ENCODE peak calls at places on chromosomes 5 and 9, in six cellular contexts. One of them, this sample, is unnamed.

GRCh38 chr9:131233556-131233955 is 42.8 kb downstream of the FAM78A start:
- DNase-seq in GM12865: no peak
- DNase-seq in dorsolateral prefrontal cortex: no peak
- DNase-seq in HEK293T: no peak
- DNase-seq in kidney tubule cell: no peak
- DNase-seq in NCI-H1092 treated with DMSO at 0.1 percent for 48 hours: no peak
- DNase-seq in this sample: no peak

GRCh38 chr9:138067594-138068367 is 190.2 kb downstream of the CACNA1B start:
- DNase-seq in GM12865: no peak
- DNase-seq in dorsolateral prefrontal cortex: peak
- DNase-seq in HEK293T: no peak
- DNase-seq in kidney tubule cell: no peak
- DNase-seq in NCI-H1092 treated with DMSO at 0.1 percent for 48 hours: no peak
- DNase-seq in this sample: no peak

GRCh38 chr9:78144663-78145377 is 91.1 kb upstream of the CEP78 start:
- DNase-seq in GM12865: peak
- DNase-seq in dorsolateral prefrontal cortex: peak
- DNase-seq in HEK293T: no peak
- DNase-seq in kidney tubule cell: peak
- DNase-seq in NCI-H1092 treated with DMSO at 0.1 percent for 48 hours: no peak
- DNase-seq in this sample: no peak

GRCh38 chr9:135474915-135475314 is 4.7 kb upstream of the PPP1R26 start:
- DNase-seq in GM12865: peak
- DNase-seq in dorsolateral prefrontal cortex: peak
- DNase-seq in HEK293T: peak
- DNase-seq in kidney tubule cell: peak
- DNase-seq in NCI-H1092 treated with DMSO at 0.1 percent for 48 hours: peak
- DNase-seq in this sample: peak

GRCh38 chr5:150400020-150400326 is 12.7 kb downstream of the CD74 start:
- DNase-seq in GM12865: peak
- DNase-seq in dorsolateral prefrontal cortex: no peak
- DNase-seq in HEK293T: no peak
- DNase-seq in kidney tubule cell: no peak
- DNase-seq in NCI-H1092 treated with DMSO at 0.1 percent for 48 hours: no peak
- DNase-seq in this sample: no peak

GRCh38 chr9:131398204-131398603 is 4.3 kb downstream of the PRRC2B start:
- DNase-seq in GM12865: peak
- DNase-seq in dorsolateral prefrontal cortex: no peak
- DNase-seq in HEK293T: peak
- DNase-seq in kidney tubule cell: peak
- DNase-seq in NCI-H1092 treated with DMSO at 0.1 percent for 48 hours: no peak
- DNase-seq in this sample: peak

GRCh38 chr5:151683936-151684586 is 2.7 kb downstream of the SPARC start:
- DNase-seq in GM12865: no peak
- DNase-seq in dorsolateral prefrontal cortex: no peak
- DNase-seq in HEK293T: no peak
- DNase-seq in kidney tubule cell: no peak
- DNase-seq in NCI-H1092 treated with DMSO at 0.1 percent for 48 hours: no peak
- DNase-seq in this sample: no peak

GRCh38 chr5:64532212-64532611 is 26.4 kb downstream of the RGS7BP start:
- DNase-seq in GM12865: no peak
- DNase-seq in dorsolateral prefrontal cortex: no peak
- DNase-seq in HEK293T: no peak
- DNase-seq in kidney tubule cell: no peak
- DNase-seq in NCI-H1092 treated with DMSO at 0.1 percent for 48 hours: no peak
- DNase-seq in this sample: no peak

GRCh38 chr9:69086769-69087168 is 51.2 kb downstream of the FXN start:
- DNase-seq in GM12865: peak
- DNase-seq in dorsolateral prefrontal cortex: no peak
- DNase-seq in HEK293T: no peak
- DNase-seq in kidney tubule cell: no peak
- DNase-seq in NCI-H1092 treated with DMSO at 0.1 percent for 48 hours: no peak
- DNase-seq in this sample: no peak

GRCh38 chr5:172793577-172794488 is 22.8 kb upstream of the DUSP1 start:
- DNase-seq in GM12865: peak
- DNase-seq in dorsolateral prefrontal cortex: no peak
- DNase-seq in HEK293T: no peak
- DNase-seq in kidney tubule cell: peak
- DNase-seq in NCI-H1092 treated with DMSO at 0.1 percent for 48 hours: no peak
- DNase-seq in this sample: no peak

GRCh38 chr5:78927657-78928282 is 57.3 kb downstream of the ARSB start:
- DNase-seq in GM12865: no peak
- DNase-seq in dorsolateral prefrontal cortex: no peak
- DNase-seq in HEK293T: peak
- DNase-seq in kidney tubule cell: peak
- DNase-seq in NCI-H1092 treated with DMSO at 0.1 percent for 48 hours: no peak
- DNase-seq in this sample: no peak

GRCh38 chr9:137902646-137903045 is 25.1 kb downstream of the CACNA1B start:
- DNase-seq in GM12865: no peak
- DNase-seq in dorsolateral prefrontal cortex: no peak
- DNase-seq in HEK293T: no peak
- DNase-seq in kidney tubule cell: no peak
- DNase-seq in NCI-H1092 treated with DMSO at 0.1 percent for 48 hours: no peak
- DNase-seq in this sample: no peak

GRCh38 chr9:114097613-114098020 is 1.5 kb downstream of the KIF12 start:
- DNase-seq in GM12865: no peak
- DNase-seq in dorsolateral prefrontal cortex: peak
- DNase-seq in HEK293T: no peak
- DNase-seq in kidney tubule cell: peak
- DNase-seq in NCI-H1092 treated with DMSO at 0.1 percent for 48 hours: peak
- DNase-seq in this sample: no peak